ENCODE peak calls at places on chromosomes 2 and 18, in four cellular contexts. V is NCI-H510A treated with DMSO at 0.1 percent for 48 hours, L is NCI-H2081, P is fibroblast of pulmonary artery. U is an unnamed sample.

GRCh38 chr2:133431289-133431688 is 137.0 kb downstream of the NCKAP5 start:
- DNase-seq in V (no peak), L (no peak), P (no peak), U (no peak)

GRCh38 chr2:18245375-18245774 is 315.1 kb downstream of the RDH14 start:
- DNase-seq in V (no peak), L (no peak), P (no peak), U (no peak)

GRCh38 chr2:217489145-217489960 is 513.4 kb downstream of the TNS1 start:
- DNase-seq in V (no peak), L (peak), P (no peak), U (no peak)

GRCh38 chr2:230356084-230356483 is 29.1 kb downstream of the SP140L start:
- DNase-seq in V (no peak), L (no peak), P (peak), U (no peak)

GRCh38 chr18:79581911-79582310 is 97.7 kb upstream of the CTDP1 start:
- DNase-seq in V (no peak), L (no peak), P (no peak), U (peak)

GRCh38 chr2:38432827-38433606 is 55.9 kb upstream of the ATL2 start:
- DNase-seq in V (no peak), L (no peak), P (peak), U (no peak)

GRCh38 chr18:70280007-70280925 is 8.6 kb upstream of the SOCS6 start:
- DNase-seq in V (no peak), L (no peak), P (peak), U (no peak)

GRCh38 chr18:11246883-11247282 is 97.5 kb upstream of the PIEZO2 start:
- DNase-seq in V (no peak), L (no peak), P (no peak), U (no peak)

GRCh38 chr2:208295834-208296233 is 29.8 kb downstream of the PIKFYVE start:
- DNase-seq in V (no peak), L (no peak), P (no peak), U (no peak)

GRCh38 chr2:179856205-179856604 is 5.2 kb downstream of the ZNF385B start:
- DNase-seq in V (no peak), L (no peak), P (no peak), U (no peak)

GRCh38 chr2:237141556-237141955 is 55.9 kb downstream of the COPS8 start:
- DNase-seq in V (no peak), L (no peak), P (peak), U (no peak)

GRCh38 chr2:97848347-97848746 is 135.0 kb downstream of the ZAP70 start:
- DNase-seq in V (no peak), L (no peak), P (no peak), U (no peak)

GRCh38 chr2:186636800-186637795 is 47.2 kb downstream of the ITGAV start:
- DNase-seq in V (no peak), L (no peak), P (no peak), U (no peak)

GRCh38 chr2:223560704-223561435 is 41.3 kb downstream of the SCG2 start:
- DNase-seq in V (peak), L (peak), P (no peak), U (no peak)

GRCh38 chr18:68176901-68177300 is 538.0 kb downstream of the TMX3 start:
- DNase-seq in V (no peak), L (no peak), P (no peak), U (no peak)

GRCh38 chr2:112791693-112792230 is 7.5 kb upstream of the IL1A start:
- DNase-seq in V (no peak), L (no peak), P (no peak), U (no peak)

GRCh38 chr2:136025057-136025973 is 39.9 kb upstream of the DARS1 start:
- DNase-seq in V (peak), L (peak), P (peak), U (peak)

GRCh38 chr2:144237108-144237507 is 282.8 kb downstream of the ZEB2 start:
- DNase-seq in V (no peak), L (no peak), P (no peak), U (no peak)

GRCh38 chr2:221060335-221060734 is 511.8 kb downstream of the EPHA4 start:
- DNase-seq in V (no peak), L (no peak), P (no peak), U (no peak)

GRCh38 chr18:58247363-58247834 is 203.4 kb downstream of the NEDD4L start:
- DNase-seq in V (no peak), L (no peak), P (peak), U (peak)

GRCh38 chr2:28567076-28567471 is 71.2 kb downstream of the PLB1 start:
- DNase-seq in V (peak), L (peak), P (no peak), U (no peak)

GRCh38 chr18:7598167-7599062 is 31.3 kb downstream of the PTPRM start:
- DNase-seq in V (no peak), L (no peak), P (peak), U (no peak)

GRCh38 chr2:213932-214693 is 49.7 kb downstream of the SH3YL1 start:
- DNase-seq in V (no peak), L (no peak), P (no peak), U (peak)

GRCh38 chr2:64685430-64685829 is 31.7 kb upstream of the SERTAD2 start:
- DNase-seq in V (no peak), L (no peak), P (peak), U (no peak)

GRCh38 chr2:230961091-230961491 is 34.8 kb upstream of the SPATA3 start:
- DNase-seq in V (no peak), L (no peak), P (peak), U (no peak)

GRCh38 chr2:71224457-71224856 is 2.4 kb downstream of the PAIP2B start:
- DNase-seq in V (peak), L (no peak), P (no peak), U (no peak)

GRCh38 chr2:171615071-171615470 is 72.2 kb upstream of the DYNC1I2 start:
- DNase-seq in V (no peak), L (no peak), P (peak), U (no peak)

GRCh38 chr2:880201-880970 is 70.3 kb upstream of the SNTG2 start:
- DNase-seq in V (no peak), L (no peak), P (no peak), U (no peak)

GRCh38 chr18:58046794-58047555 is 2.9 kb downstream of the NEDD4L start:
- DNase-seq in V (no peak), L (no peak), P (no peak), U (no peak)

GRCh38 chr2:10017313-10017941 is 25.9 kb upstream of the KLF11 start:
- DNase-seq in V (no peak), L (no peak), P (no peak), U (no peak)

GRCh38 chr2:183010112-183010511 is 28.1 kb downstream of the NCKAP1 start:
- DNase-seq in V (peak), L (no peak), P (peak), U (peak)

GRCh38 chr2:100107911-100108647 is 34.3 kb downstream of the AFF3 start:
- DNase-seq in V (no peak), L (no peak), P (no peak), U (no peak)

GRCh38 chr2:237662671-237663093 is 35.3 kb downstream of the LRRFIP1 start:
- DNase-seq in V (peak), L (peak), P (peak), U (peak)

GRCh38 chr2:122098301-122098700 is 342.9 kb downstream of the TSN start:
- DNase-seq in V (no peak), L (no peak), P (peak), U (no peak)

GRCh38 chr18:3706279-3707097 is 256.5 kb downstream of the TGIF1 start:
- DNase-seq in V (no peak), L (no peak), P (peak), U (no peak)

GRCh38 chr2:111205774-111206173 is 85.1 kb downstream of the BCL2L11 start:
- DNase-seq in V (no peak), L (no peak), P (no peak), U (no peak)

GRCh38 chr2:121128741-121129659 is 156.0 kb downstream of the TFCP2L1 start:
- DNase-seq in V (peak), L (no peak), P (peak), U (peak)

GRCh38 chr2:12051831-12052230 is 305.4 kb downstream of the LPIN1 start:
- DNase-seq in V (no peak), L (no peak), P (peak), U (no peak)

GRCh38 chr2:214856116-214856515 is 46.6 kb upstream of the BARD1 start:
- DNase-seq in V (no peak), L (no peak), P (peak), U (no peak)

U was measured in left ventricle myocardium superior.